ENCODE peak calls at places on chromosomes 16 and 17, in five cellular contexts. Z, Q, U, H and P are unnamed samples. For H3K4me1, the result is how much of the 10 kb centered on the place peaks cover.

GRCh38 chr16:8625491-8626087 is 4.1 kb downstream of the METTL22 start:
- DNase-seq in Z (no peak), U (no peak), H (no peak), Q (no peak), P (no peak)

GRCh38 chr16:8589293-8590160 is 784 bp downstream of the TMEM114 start:
- DNase-seq in Q (no peak), U (peak), H (no peak), Z (no peak), P (no peak)

GRCh38 chr17:44828919-44829557 is 1.0 kb downstream of the GJC1 start:
- DNase-seq in Z (no peak), H (no peak), Q (no peak), U (no peak), P (no peak)

GRCh38 chr17:43015579-43015978 is 6.6 kb downstream of the VAT1 start:
- DNase-seq in Z (no peak), Q (no peak), H (no peak), U (no peak), P (peak)

GRCh38 chr16:86554917-86555762 is at the start of gene MTHFSD:
- DNase-seq in U (peak), H (peak), Z (peak), Q (peak), P (peak)

GRCh38 chr16:4373909-4374742 is 2.5 kb downstream of the VASN start:
- DNase-seq in U (peak), Z (peak), Q (peak), H (no peak), P (peak)

GRCh38 chr17:69246726-69247375 is 18.2 kb upstream of the ABCA10 start:
- DNase-seq in H (no peak), Z (no peak), Q (no peak), U (peak), P (no peak)

GRCh38 chr16:86258713-86259112 is 251.6 kb upstream of the FOXF1 start:
- DNase-seq in U (no peak), Q (peak), H (no peak), Z (no peak), P (no peak)

GRCh38 chr17:82302991-82303943 is 14.1 kb downstream of the CD7 start:
- DNase-seq in U (no peak), Z (no peak), Q (no peak), H (peak), P (no peak)
- H3K4me3 ChIP-seq in U (no peak), Z (no peak), Q (no peak), H (no peak), P (no peak)

GRCh38 chr16:11200523-11201063 is 55.4 kb downstream of the SOCS1 start:
- DNase-seq in Q (no peak), U (peak), Z (no peak), H (no peak), P (no peak)

GRCh38 chr16:11201498-11202259 is 54.3 kb downstream of the SOCS1 start:
- DNase-seq in Z (peak), H (no peak), U (peak), Q (peak), P (no peak)

GRCh38 chr16:11204513-11205047 is 51.4 kb downstream of the SOCS1 start:
- DNase-seq in Q (no peak), Z (no peak), U (no peak), H (no peak), P (no peak)

GRCh38 chr16:11203111-11203623 is 52.8 kb downstream of the SOCS1 start:
- DNase-seq in Z (no peak), H (no peak), U (no peak), Q (no peak), P (no peak)

DNA sequence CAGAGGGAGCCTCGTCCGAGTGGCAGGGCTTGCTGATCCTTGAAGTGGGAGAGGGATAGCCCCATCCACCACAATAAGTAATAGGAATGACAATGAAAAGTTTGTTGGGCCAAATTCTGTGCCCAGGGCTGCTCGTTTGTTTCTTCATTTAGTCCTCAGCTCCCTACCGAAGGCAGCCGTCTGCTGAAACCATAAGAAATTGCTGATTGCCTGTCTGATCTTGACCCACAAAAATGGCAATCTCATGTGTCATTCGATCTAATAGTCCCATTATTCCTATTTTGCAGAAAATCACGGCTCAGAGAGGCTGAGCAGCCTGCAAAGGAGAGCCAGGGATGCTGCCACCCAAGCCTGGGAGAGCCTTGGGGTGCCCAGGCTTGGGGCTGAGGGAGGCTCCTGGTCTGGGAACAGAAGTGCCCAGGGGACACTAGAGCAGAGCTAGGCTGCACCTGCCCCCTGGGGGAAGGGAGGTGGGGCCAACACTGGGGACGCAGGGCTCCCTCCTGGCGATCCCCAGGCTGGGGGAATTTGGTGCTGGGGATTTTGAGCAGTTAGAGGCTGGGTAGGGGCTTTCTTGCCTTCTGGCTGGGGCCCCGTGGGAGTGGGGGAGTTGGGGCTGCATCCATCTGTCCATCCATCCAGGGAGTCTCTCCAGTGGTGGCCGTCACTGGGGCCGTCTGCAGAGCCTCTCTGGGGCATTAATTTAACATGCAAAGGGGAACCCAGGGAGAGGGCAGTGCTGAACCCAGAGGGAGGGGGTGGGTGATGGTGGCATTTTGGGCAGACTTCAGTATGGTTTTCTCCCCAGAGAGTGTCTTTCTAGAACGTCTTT is 53.5 kb downstream of the SOCS1 start:
- DNase-seq in Z (no peak), H (no peak), Q (no peak), U (peak), P (no peak)
- H3K4me1 ChIP-seq in Z (under half), H (under half), Q (under half), U (under half), P (under half)

GRCh38 chr16:89090182-89090630 is 3.4 kb upstream of the ACSF3 start:
- DNase-seq in U (no peak), H (peak), Q (no peak), Z (peak), P (no peak)

GRCh38 chr16:89084814-89085612 is 8.6 kb upstream of the ACSF3 start:
- DNase-seq in H (peak), Z (no peak), Q (no peak), U (no peak), P (no peak)

GRCh38 chr16:89089142-89089541 is 4.5 kb upstream of the ACSF3 start:
- DNase-seq in Z (no peak), H (peak), U (peak), Q (no peak), P (no peak)

GRCh38 chr16:89085755-89086154 is 7.9 kb upstream of the ACSF3 start:
- DNase-seq in U (no peak), Q (no peak), H (no peak), Z (no peak), P (no peak)

DNA sequence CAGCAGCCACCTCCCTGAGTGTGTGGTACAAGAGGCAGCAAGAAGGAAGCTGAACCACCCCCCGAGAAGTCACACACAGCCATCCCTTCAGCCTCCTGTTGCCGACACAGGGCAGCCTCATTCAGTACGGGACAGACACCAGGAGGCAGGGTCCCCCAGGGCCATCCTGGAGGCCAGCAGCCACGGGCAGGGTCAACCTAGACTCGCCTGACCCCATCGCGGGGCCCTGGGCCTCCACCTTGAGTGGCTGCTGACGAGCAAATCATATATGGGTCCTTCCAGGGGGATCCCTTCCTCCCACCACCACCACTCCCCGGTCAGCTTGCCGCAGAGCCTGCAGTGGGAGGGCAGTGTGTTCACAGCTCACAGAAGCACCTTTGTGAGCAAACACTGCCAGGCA is 5.7 kb upstream of the ACSF3 start:
- DNase-seq in H (peak), Q (no peak), U (no peak), Z (no peak), P (no peak)
- H3K4me3 ChIP-seq in H (no peak), Q (no peak), U (no peak), Z (no peak), P (no peak)

DNA sequence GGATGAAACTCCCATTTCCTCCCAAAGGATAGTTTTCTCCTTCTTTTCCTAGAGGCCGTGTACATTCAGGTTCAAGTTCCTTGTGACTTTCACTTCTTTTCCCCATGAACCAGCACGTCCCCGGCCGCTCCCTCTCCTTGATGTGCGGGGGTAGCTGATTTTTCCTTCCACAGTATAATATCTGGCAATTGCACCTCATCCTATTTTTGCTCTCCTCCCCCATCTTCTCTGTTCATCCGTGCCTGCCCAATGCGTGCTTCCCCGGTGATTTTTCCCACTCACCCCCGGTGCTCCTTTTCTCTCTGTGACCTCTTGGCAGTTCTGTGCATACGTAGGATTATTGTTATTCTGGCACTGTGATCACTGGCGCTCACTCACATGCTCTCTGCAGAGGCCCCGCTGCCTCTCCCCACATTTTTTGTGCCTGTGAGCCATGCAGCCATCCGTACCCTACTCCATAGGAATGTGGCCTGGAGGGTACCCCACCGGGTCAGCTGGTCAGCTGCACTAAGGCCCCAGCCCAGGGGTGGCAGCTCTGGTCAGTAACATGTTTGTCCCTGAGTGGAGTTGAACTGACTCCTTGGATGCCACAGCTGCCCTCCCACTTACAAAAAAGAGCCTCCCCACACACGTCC is 100.0 kb downstream of the NTN1 start:
- DNase-seq in Z (no peak), Q (no peak), H (no peak), U (no peak), P (no peak)
- H3K4me1 ChIP-seq in Z (under half), Q (under half), H (under half), U (under half), P (under half)